ENCODE peak calls at places on chromosomes 5 and 9, in eight cellular contexts. C is BE2C; B is NCI-H1092 treated with DMSO at 0.1 percent for 48 hours; D is activated gamma-delta T cell; T is stimulated activated CD8-positive, alpha-beta memory T cell treated with anti-CD3 and anti-CD28 coated beads, Interleukin-2, amount 100 ng/mL, for 48 hours; N is Daoy; Y is CD8-positive, alpha-beta T cell; G is GM12865. E is an unnamed sample.

GRCh38 chr9:102355982-102356381 is 617.5 kb upstream of the GRIN3A start:
- DNase-seq in C (no peak), B (no peak), D (no peak), T (no peak), N (no peak), Y (no peak), G (no peak), E (no peak)

GRCh38 chr9:92963831-92964606 is 16.7 kb downstream of the FGD3 start:
- DNase-seq in C (no peak), B (no peak), D (peak), T (no peak), N (no peak), Y (peak), G (peak), E (no peak)

GRCh38 chr5:176902911-176903664 is 3.9 kb upstream of the HK3 start:
- DNase-seq in C (no peak), B (no peak), D (no peak), T (no peak), N (no peak), Y (no peak), G (no peak), E (no peak)

GRCh38 chr9:91786132-91786896 is 163.7 kb downstream of the ROR2 start:
- DNase-seq in C (no peak), B (no peak), D (no peak), T (no peak), N (no peak), Y (no peak), G (no peak), E (no peak)

GRCh38 chr9:76456202-76456926 is 2.6 kb upstream of the GCNT1 start:
- DNase-seq in C (no peak), B (peak), D (no peak), T (no peak), N (peak), Y (peak), G (peak), E (peak)

GRCh38 chr9:119036969-119037368 is 332.3 kb downstream of the BRINP1 start:
- DNase-seq in C (no peak), B (no peak), D (no peak), T (no peak), N (no peak), Y (no peak), G (no peak), E (no peak)

GRCh38 chr5:171606414-171607024 is 179.1 kb upstream of the SMIM23 start:
- DNase-seq in C (no peak), B (no peak), D (no peak), T (no peak), N (no peak), Y (no peak), G (peak), E (no peak)

GRCh38 chr5:127430627-127431026 is 86.8 kb upstream of the PRRC1 start:
- DNase-seq in C (no peak), B (no peak), D (no peak), T (no peak), N (no peak), Y (no peak), G (no peak), E (no peak)

GRCh38 chr5:115767424-115767823 is 49.0 kb downstream of the CDO1 start:
- DNase-seq in C (no peak), B (no peak), D (no peak), T (no peak), N (no peak), Y (no peak), G (peak), E (no peak)

GRCh38 chr5:36444582-36444999 is 142.9 kb upstream of the RANBP3L start:
- DNase-seq in C (no peak), B (no peak), D (no peak), T (no peak), N (peak), Y (no peak), G (no peak), E (no peak)

GRCh38 chr5:108884736-108885135 is 137.0 kb downstream of the FER start:
- DNase-seq in C (no peak), B (no peak), D (no peak), T (no peak), N (peak), Y (no peak), G (no peak), E (peak)

GRCh38 chr5:16666861-16667481 is 50.2 kb upstream of the RETREG1 start:
- DNase-seq in C (peak), B (peak), D (no peak), T (no peak), N (no peak), Y (no peak), G (no peak), E (no peak)